ENCODE peak calls at places on chromosomes 12 and 14, in five cellular contexts. Z is uterus, J is ascending aorta, P is HCT116, G is AG10803. B is an unnamed sample.

GRCh38 chr14:70013269-70013873 is 134.2 kb downstream of the SMOC1 start:
- DNase-seq in J (no peak), G (no peak), Z (no peak), P (peak; percentile 23), B (no peak)

GRCh38 chr14:93984987-93985410 is 8.6 kb upstream of the ASB2 start:
- DNase-seq in G (peak; percentile 95), P (peak; percentile 60), J (no peak), Z (peak; percentile 51), B (peak; percentile 67)

GRCh38 chr14:94097091-94097490 is 13.4 kb upstream of the IFI27 start:
- DNase-seq in J (no peak), G (no peak), Z (no peak), P (no peak), B (no peak)

GRCh38 chr12:57011438-57012424 is 4.6 kb downstream of the TAC3 start:
- DNase-seq in P (no peak), G (no peak), Z (no peak), J (no peak), B (no peak)

GRCh38 chr12:65891987-65892481 is 67.8 kb downstream of the HMGA2 start:
- DNase-seq in G (peak; percentile 100), J (peak; percentile 55), Z (peak; percentile 76), P (peak; percentile 80), B (peak; percentile 95)

GRCh38 chr12:13442457-13442856 is 245.9 kb downstream of the EMP1 start:
- DNase-seq in Z (no peak), G (no peak), J (no peak), P (no peak), B (no peak)

GRCh38 chr14:105863296-105864108 is 337.1 kb downstream of the TMEM121 start:
- DNase-seq in J (no peak), Z (peak; percentile 6), P (no peak), G (no peak), B (no peak)

GRCh38 chr14:22386924-22387775 is 201.9 kb downstream of the DAD1 start:
- DNase-seq in J (no peak), G (peak; percentile 69), Z (peak; percentile 68), P (peak; percentile 53), B (no peak)

GRCh38 chr12:89346741-89347324 is 5.5 kb downstream of the DUSP6 start:
- DNase-seq in J (no peak), Z (peak; percentile 23), G (peak; percentile 68), P (peak; percentile 45), B (no peak)

GRCh38 chr14:94989946-94990345 is 167.4 kb downstream of the DICER1 start:
- DNase-seq in Z (no peak), J (no peak), P (no peak), G (no peak), B (no peak)

GRCh38 chr14:68084256-68084655 is 264.7 kb downstream of the RAD51B start:
- DNase-seq in Z (no peak), P (no peak), J (no peak), G (no peak), B (no peak)

GRCh38 chr14:41872906-41873305 is 266.2 kb downstream of the LRFN5 start:
- DNase-seq in Z (no peak), P (no peak), J (no peak), G (no peak), B (no peak)

GRCh38 chr12:39905152-39905551 is 200.7 kb downstream of the SLC2A13 start:
- DNase-seq in P (no peak), Z (peak; percentile 76), G (peak; percentile 87), J (no peak), B (no peak)

GRCh38 chr12:102540856-102541385 is 60.6 kb upstream of the IGF1 start:
- DNase-seq in G (no peak), Z (no peak), J (no peak), P (no peak), B (no peak)

GRCh38 chr14:21317433-21317832 is 37.5 kb downstream of the RPGRIP1 start:
- DNase-seq in G (no peak), Z (no peak), J (no peak), P (no peak), B (no peak)

GRCh38 chr12:25422241-25422640 is 130.8 kb downstream of the LMNTD1 start:
- DNase-seq in P (no peak), J (no peak), Z (no peak), G (no peak), B (no peak)

GRCh38 chr12:121241203-121241970 is 31.5 kb downstream of the P2RX4 start:
- DNase-seq in J (no peak), P (no peak), Z (peak; percentile 49), G (peak; percentile 7), B (no peak)

GRCh38 chr12:121391619-121392324 is 8.1 kb upstream of the RNF34 start:
- DNase-seq in G (peak; percentile 89), Z (peak; percentile 27), J (no peak), P (no peak), B (no peak)

GRCh38 chr12:50059440-50060119 is 2.2 kb downstream of the ASIC1 start:
- DNase-seq in P (no peak), Z (no peak), G (no peak), J (no peak), B (no peak)

DNA sequence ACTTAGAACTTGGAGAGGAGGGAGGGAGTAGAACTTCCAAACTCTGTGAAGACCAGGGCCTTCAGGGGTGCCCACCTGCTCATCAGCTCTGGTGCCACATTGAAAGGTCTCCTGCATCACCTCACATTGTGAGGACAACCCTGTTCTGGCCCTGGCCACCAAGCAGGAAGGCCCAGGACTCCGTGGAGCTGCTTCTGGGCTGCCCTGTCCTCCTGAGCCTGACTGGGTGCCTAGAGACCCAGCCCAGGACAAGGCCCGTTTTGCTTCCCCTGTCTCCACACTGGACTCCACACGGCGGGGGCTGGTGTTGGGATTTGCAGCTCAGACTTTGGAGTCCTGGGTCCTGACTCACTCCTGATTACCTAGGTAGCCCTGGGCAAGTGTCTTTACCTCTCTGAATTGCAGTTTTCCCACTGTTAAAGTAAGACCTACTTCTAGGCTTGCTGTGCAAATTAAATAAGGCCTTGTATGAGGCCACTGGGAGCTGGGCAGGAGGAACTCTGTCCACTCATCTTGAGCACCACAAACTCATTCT is 12.5 kb upstream of the KRT82 start:
- DNase-seq in G (no peak), J (no peak), P (no peak), Z (no peak), B (no peak)
- TF ChIP-seq CTCF in G (no peak), J (no peak), P (no peak), Z (no peak), B (no peak)

GRCh38 chr12:96890331-96890730 is 16.7 kb upstream of the NEDD1 start:
- DNase-seq in Z (no peak), P (no peak), G (peak; percentile 40), J (no peak), B (no peak)
- H3K4me3 ChIP-seq in Z (no peak overlapping the region), P (no peak overlapping the region), G (no peak overlapping the region), J (no peak overlapping the region), B (no peak overlapping the region)

DNA sequence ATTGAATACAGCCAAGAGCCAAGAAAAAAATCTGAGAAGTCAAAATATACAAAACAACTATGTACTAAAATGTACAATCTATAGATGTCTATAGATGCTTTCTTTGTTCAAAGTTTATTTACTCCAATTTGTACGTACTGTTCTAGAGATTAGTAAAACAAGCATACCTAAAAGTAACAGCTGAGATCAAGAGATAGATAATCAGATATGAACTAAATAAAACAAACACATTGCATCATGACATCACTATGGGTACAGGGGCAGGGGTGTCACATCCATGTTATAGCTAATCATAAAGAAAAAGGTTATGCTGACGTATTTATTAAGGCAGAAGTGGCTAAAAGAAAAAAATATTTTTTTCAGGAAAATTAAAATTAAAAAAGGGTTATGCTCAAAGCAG is 72.0 kb upstream of the BBS10 start:
- DNase-seq in Z (no peak), G (no peak), J (no peak), P (no peak), B (no peak)
- TF ChIP-seq CTCF in Z (no peak), G (no peak), J (no peak), P (no peak), B (no peak)

GRCh38 chr12:58833844-58834243 is 86.5 kb downstream of the LRIG3 start:
- DNase-seq in J (no peak), Z (no peak), P (no peak), G (no peak), B (no peak)
- H3K4me3 ChIP-seq in J (no peak overlapping the region), Z (no peak overlapping the region), P (no peak overlapping the region), G (no peak overlapping the region), B (no peak overlapping the region)

GRCh38 chr14:102829106-102829505 is 51.9 kb downstream of the TRAF3 start:
- DNase-seq in J (no peak), P (no peak), G (no peak), Z (no peak), B (no peak)
- TF ChIP-seq CTCF in J (no peak), P (no peak), G (no peak), Z (no peak), B (no peak)

B was measured in kidney epithelial cell.